ENCODE peak calls at places on chromosomes 11 and 22, in seven cellular contexts. J is right lobe of liver, C is heart left ventricle, G is HCT116, Z is body of pancreas, P is Peyer's patch, O is tibial nerve. R is an unnamed sample.

GRCh38 chr22:37744589-37744988 is 47.7 kb downstream of the TRIOBP start:
- DNase-seq in P (no peak), C (no peak), J (no peak), G (no peak), Z (no peak), O (no peak), R (no peak)

GRCh38 chr11:58922475-58922874 is 16.8 kb upstream of the GLYATL1 start:
- DNase-seq in P (no peak), G (no peak), Z (no peak), J (no peak), C (no peak), O (no peak), R (no peak)

GRCh38 chr11:122775675-122776271 is 62.5 kb upstream of the CRTAM start:
- DNase-seq in P (no peak), C (no peak), J (no peak), G (no peak), Z (no peak), O (no peak), R (no peak)

GRCh38 chr11:102830328-102830727 is 13.1 kb downstream of the MMP3 start:
- DNase-seq in O (no peak), Z (no peak), P (no peak), C (no peak), J (no peak), G (no peak), R (no peak)

GRCh38 chr11:126307706-126308105 is 3.8 kb downstream of the DCPS start:
- DNase-seq in O (no peak), P (peak), J (peak), G (no peak), Z (no peak), C (no peak), R (no peak)

GRCh38 chr11:58647141-58647699 is 24.8 kb downstream of the CNTF start:
- DNase-seq in P (no peak), O (no peak), Z (no peak), C (no peak), J (no peak), G (no peak), R (no peak)

GRCh38 chr11:71452354-71453020 is 516 bp upstream of the NADSYN1 start:
- DNase-seq in G (no peak), P (peak), O (no peak), C (peak), Z (peak), J (peak), R (peak)

GRCh38 chr22:27748355-27749168 is 53.0 kb downstream of the MN1 start:
- DNase-seq in G (no peak), P (no peak), J (no peak), C (no peak), Z (no peak), O (no peak), R (peak)

GRCh38 chr22:21755855-21756284 is 20.3 kb upstream of the YPEL1 start:
- DNase-seq in O (no peak), G (no peak), J (no peak), Z (no peak), P (no peak), C (no peak), R (no peak)

GRCh38 chr11:61866958-61867343 is 24.4 kb downstream of the FADS3 start:
- DNase-seq in J (no peak), P (no peak), Z (no peak), G (no peak), O (no peak), C (no peak), R (no peak)
- H3K4me3 ChIP-seq in J (no peak), P (no peak), Z (no peak), G (no peak), O (no peak), C (no peak), R (no peak)

DNA sequence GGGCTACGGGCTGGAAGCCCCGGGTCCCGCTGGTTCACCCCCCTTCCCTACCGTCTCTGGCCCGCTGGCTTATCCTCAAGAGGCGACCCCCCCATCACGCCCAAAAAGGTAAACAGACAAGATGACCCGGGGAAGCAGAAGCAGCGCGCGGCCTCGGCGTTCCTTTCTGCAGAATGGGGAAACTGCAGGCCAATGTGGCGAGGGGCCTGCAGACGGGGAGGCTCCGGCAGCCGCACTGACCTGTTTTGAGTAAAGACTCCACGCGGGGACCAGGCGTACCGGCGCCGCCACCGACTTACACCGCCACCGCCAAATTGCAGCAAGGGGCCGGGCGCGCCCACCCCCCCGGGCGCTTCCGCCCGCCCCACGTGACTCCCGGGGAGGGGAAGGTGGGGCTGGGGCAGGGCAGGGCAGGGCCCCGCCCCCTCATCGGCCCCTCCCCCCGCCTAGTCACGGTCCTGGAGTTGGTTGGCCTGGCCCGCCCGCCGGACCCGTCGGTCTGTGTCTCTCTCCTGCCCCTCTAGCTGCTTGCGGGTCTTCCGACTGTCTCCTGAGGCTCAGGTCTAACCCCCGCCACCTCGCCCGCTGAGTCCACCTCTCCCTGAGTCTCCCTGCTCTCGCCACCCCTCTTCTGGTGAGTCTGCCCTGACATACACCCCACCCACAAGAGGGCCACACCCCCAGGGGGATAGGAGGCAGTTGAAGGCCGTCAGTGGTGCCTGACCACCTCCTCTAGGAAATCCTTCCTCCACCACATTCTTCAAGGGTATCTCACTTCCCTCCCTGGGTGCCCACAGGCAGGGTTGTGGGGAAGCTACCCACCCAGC is at the start of gene ARAP1:
- DNase-seq in P (peak), O (peak), Z (peak), C (peak), J (peak), G (peak), R (peak)
- TF ChIP-seq POLR2A in P (no peak), O (peak), Z (no peak), C (no peak), J (peak), G (peak), R (no peak)

GRCh38 chr11:85854557-85855340 is 434 bp upstream of the CCDC83 start:
- DNase-seq in C (peak), J (peak), P (peak), G (peak), O (peak), Z (peak), R (peak)
- H3K27ac ChIP-seq in C (peak), J (peak), P (peak), G (no peak), O (peak), Z (peak), R (peak)

GRCh38 chr22:39242809-39243442 is 1.9 kb downstream of the PDGFB start:
- DNase-seq in Z (peak), P (no peak), G (no peak), C (no peak), J (no peak), O (no peak), R (no peak)

GRCh38 chr22:39241632-39242388 is 3.0 kb downstream of the PDGFB start:
- DNase-seq in C (no peak), O (no peak), J (no peak), G (no peak), Z (peak), P (no peak), R (no peak)

GRCh38 chr22:39243443-39244072 is 1.2 kb downstream of the PDGFB start:
- DNase-seq in P (no peak), J (no peak), O (no peak), Z (peak), G (no peak), C (no peak), R (no peak)

GRCh38 chr22:39240841-39241631 is 3.7 kb downstream of the PDGFB start:
- DNase-seq in Z (peak), P (peak), C (peak), G (peak), J (no peak), O (peak), R (no peak)

DNA sequence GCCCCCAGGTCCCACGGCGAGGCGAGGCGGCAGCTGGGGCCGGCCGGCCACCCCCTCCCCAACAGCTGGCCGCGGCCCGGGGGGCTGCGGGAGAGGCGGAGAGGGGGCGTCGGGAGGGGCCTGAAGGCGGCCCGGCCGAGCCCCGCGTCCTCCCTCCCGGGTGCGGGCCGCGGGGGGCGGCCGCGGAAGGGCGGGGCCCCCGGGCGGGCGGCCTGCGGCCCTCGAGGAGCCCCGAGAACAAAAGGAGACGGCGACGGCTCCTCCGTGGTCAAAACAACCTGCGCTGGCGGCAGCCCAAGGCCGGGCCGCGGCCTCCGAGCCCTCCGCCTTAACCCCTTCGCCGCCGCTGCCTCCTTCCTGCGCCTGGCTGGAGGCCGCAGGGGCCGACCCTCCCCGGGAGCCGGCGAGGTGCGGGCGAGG is 2.4 kb downstream of the PDGFB start:
- DNase-seq in G (no peak), J (no peak), P (no peak), O (no peak), C (peak), Z (no peak), R (no peak)
- H3K4me3 ChIP-seq in G (peak), J (peak), P (peak), O (peak), C (peak), Z (peak), R (peak)

GRCh38 chr11:64285885-64286800 is 495 bp downstream of the GPR137 start:
- DNase-seq in Z (peak), O (no peak), C (no peak), J (peak), P (peak), G (no peak), R (no peak)

GRCh38 chr11:64284962-64285884 is at the start of gene GPR137:
- DNase-seq in G (no peak), P (peak), J (peak), C (peak), Z (peak), O (peak), R (peak)

GRCh38 chr11:64283092-64283491 is 1.4 kb downstream of the BAD start:
- DNase-seq in J (no peak), Z (no peak), G (no peak), C (no peak), P (no peak), O (no peak), R (no peak)

GRCh38 chr11:64281957-64282770 is 2.3 kb downstream of the BAD start:
- DNase-seq in C (no peak), O (no peak), G (no peak), Z (no peak), J (no peak), P (no peak), R (no peak)

GRCh38 chr11:64284048-64284961 is at the start of gene BAD:
- DNase-seq in C (peak), Z (peak), O (peak), J (peak), P (peak), G (peak), R (peak)
- TF ChIP-seq POLR2A in C (peak), Z (peak), O (peak), J (peak), P (peak), G (peak), R (peak)

GRCh38 chr11:46697303-46697702 is 3.1 kb downstream of the ARHGAP1 start:
- DNase-seq in O (no peak), J (no peak), Z (no peak), G (no peak), C (peak), P (no peak), R (no peak)

GRCh38 chr11:46696212-46696558 is 4.2 kb downstream of the ARHGAP1 start:
- DNase-seq in J (peak), Z (no peak), O (no peak), G (no peak), C (peak), P (peak), R (no peak)

GRCh38 chr11:46697723-46698122 is 2.7 kb downstream of the ARHGAP1 start:
- DNase-seq in P (no peak), Z (no peak), C (no peak), O (no peak), G (no peak), J (no peak), R (no peak)

GRCh38 chr11:46700251-46701077 is at the start of the genes ARHGAP1 and ZNF408:
- DNase-seq in Z (peak), J (peak), C (peak), G (peak), P (peak), O (peak), R (peak)

DNA sequence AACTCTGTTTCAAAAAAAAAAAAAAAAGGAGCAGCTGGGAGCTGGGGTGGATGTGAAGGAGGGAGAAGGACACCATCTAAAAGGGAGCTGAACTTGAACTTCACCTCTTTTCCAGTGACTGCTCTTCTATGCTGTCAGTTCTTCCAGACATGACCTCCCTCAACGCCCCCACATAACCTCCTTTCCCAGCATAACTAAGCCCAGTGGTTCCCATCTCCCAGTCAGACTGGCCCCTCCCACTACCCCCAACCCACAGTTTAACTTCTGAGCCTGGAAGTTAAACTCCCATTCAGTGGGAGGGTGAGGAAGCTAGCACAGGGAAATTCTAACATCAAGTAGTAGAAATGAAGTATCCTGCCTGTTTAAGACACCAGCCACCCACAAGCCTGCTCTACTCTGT is 1.8 kb downstream of the ARHGAP1 start:
- DNase-seq in C (no peak), P (no peak), J (no peak), G (no peak), O (no peak), Z (no peak), R (no peak)
- H3K27ac ChIP-seq in C (peak), P (no peak), J (no peak), G (no peak), O (no peak), Z (no peak), R (no peak)

GRCh38 chr11:124075841-124076571 is 34.9 kb upstream of the OR10G7 start:
- DNase-seq in Z (no peak), O (no peak), P (peak), J (no peak), G (no peak), C (no peak), R (no peak)
- H3K4me3 ChIP-seq in Z (no peak), O (peak), P (peak), J (peak), G (no peak), C (peak), R (no peak)

GRCh38 chr11:910044-910588 is 494 bp downstream of the CHID1 start:
- DNase-seq in P (no peak), J (no peak), G (no peak), O (no peak), Z (no peak), C (no peak), R (no peak)

GRCh38 chr11:909406-909805 is 1.2 kb downstream of the CHID1 start:
- DNase-seq in O (no peak), J (no peak), P (no peak), G (no peak), C (no peak), Z (no peak), R (no peak)

GRCh38 chr11:911890-912219 is 1.2 kb upstream of the CHID1 start:
- DNase-seq in O (no peak), J (no peak), P (no peak), G (no peak), Z (no peak), C (no peak), R (no peak)

GRCh38 chr11:911031-911889 is 650 bp upstream of the CHID1 start:
- DNase-seq in C (peak), J (no peak), G (no peak), P (no peak), O (no peak), Z (no peak), R (peak)

DNA sequence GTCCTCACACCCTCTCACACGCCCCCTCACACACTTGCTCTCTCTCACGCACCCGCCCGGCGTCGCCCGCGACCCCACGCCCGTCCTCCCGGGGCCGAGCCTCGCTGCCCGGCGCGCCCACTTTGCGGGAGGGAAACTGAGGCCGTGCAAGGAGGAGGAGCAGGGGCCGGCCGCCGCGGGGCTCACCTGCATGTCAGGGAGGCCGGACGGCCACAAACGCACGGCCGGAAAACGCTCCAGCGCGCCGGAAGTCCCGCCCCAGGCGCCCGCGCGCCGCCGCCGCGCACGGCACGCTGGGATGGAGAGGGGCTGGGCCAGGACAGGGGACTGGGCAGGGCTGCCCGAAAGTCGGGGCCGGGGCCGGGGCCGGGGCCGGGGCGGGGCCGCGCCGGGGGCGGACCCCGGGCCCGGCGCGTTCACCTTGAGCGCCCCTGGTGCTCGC is at the start of gene CHID1:
- DNase-seq in O (peak), C (peak), P (peak), J (peak), Z (peak), G (peak), R (peak)
- TF ChIP-seq POLR2A in O (peak), C (peak), P (no peak), J (no peak), Z (no peak), G (no peak), R (no peak)

GRCh38 chr11:117978982-117979381 is 7.2 kb upstream of the IL10RA start:
- DNase-seq in O (no peak), G (no peak), P (no peak), J (no peak), C (no peak), Z (no peak), R (no peak)

GRCh38 chr11:117976445-117976844 is 9.7 kb upstream of the IL10RA start:
- DNase-seq in Z (no peak), O (no peak), P (no peak), C (no peak), G (no peak), J (no peak), R (no peak)

GRCh38 chr11:117980280-117980679 is 5.9 kb upstream of the IL10RA start:
- DNase-seq in O (no peak), Z (no peak), P (no peak), J (no peak), C (no peak), G (no peak), R (no peak)

GRCh38 chr11:117980716-117981115 is 5.5 kb upstream of the IL10RA start:
- DNase-seq in C (no peak), J (no peak), Z (no peak), P (no peak), G (no peak), O (no peak), R (no peak)

DNA sequence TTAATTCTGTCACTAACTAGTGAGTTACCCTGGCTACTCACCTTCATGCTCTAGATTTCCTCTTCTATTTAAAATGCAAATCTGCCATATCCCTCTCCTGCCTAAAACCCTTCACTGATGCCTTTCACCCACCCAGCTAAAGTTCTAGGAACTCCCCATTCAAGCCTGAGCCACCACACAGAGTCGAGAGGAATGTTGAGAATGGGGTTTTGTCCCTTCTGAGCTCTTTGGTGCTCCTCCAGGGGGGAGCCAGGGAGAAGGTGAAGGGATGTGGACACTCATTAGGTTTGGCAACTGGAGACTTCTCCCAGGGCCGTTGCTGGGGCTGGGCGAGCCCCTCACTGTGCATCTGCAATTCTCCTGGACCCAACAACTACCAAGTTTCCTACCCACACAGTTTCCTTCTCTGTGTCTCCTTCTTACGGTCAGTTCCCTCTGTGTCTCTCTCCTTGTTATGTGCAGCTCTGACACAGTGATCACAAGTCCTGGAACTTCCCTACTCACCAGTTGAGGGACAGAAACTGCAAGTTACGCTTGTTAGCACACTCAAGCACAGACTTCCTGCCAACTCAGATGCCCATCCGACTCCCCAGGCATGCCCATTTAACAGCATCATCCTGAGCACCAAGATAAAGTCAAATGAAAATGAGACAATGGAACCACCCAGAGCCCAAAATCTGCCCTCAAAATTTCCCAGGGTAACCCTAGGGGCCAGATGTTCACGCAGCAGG is 6.5 kb upstream of the IL10RA start:
- DNase-seq in O (no peak), Z (no peak), C (no peak), J (no peak), G (no peak), P (no peak), R (no peak)
- H3K27ac ChIP-seq in O (no peak), Z (peak), C (peak), J (peak), G (no peak), P (peak), R (no peak)

R was measured in uterus.